ENCODE peak calls at places on chromosomes 5 and 9, in nine cellular contexts. One of them, this sample, is unnamed.

GRCh38 chr5:148387325-148387724 is 3.6 kb downstream of the FBXO38 start:
- DNase-seq in AG04450: peak
- DNase-seq in SK-N-SH: no peak
- DNase-seq in GM10248: no peak
- DNase-seq in RWPE1: no peak
- DNase-seq in CD4-positive, alpha-beta T cell: no peak
- DNase-seq in endothelial cell: no peak
- DNase-seq in MCF 10A: no peak
- DNase-seq in PC-9: no peak
- DNase-seq in this sample: no peak

GRCh38 chr5:92800360-92800759 is 780.7 kb downstream of the NR2F1-AS1 start:
- DNase-seq in CD4-positive, alpha-beta T cell: no peak
- DNase-seq in GM10248: no peak
- DNase-seq in AG04450: peak
- DNase-seq in SK-N-SH: peak
- DNase-seq in endothelial cell: no peak
- DNase-seq in MCF 10A: peak
- DNase-seq in RWPE1: no peak
- DNase-seq in PC-9: no peak
- DNase-seq in this sample: no peak

GRCh38 chr5:148343049-148343413 is 7.7 kb downstream of the SPINK9 start:
- DNase-seq in CD4-positive, alpha-beta T cell: no peak
- DNase-seq in SK-N-SH: no peak
- DNase-seq in GM10248: no peak
- DNase-seq in PC-9: peak
- DNase-seq in AG04450: no peak
- DNase-seq in endothelial cell: no peak
- DNase-seq in MCF 10A: peak
- DNase-seq in RWPE1: peak
- DNase-seq in this sample: no peak

GRCh38 chr9:38251461-38251860 is 141.0 kb upstream of the ALDH1B1 start:
- DNase-seq in PC-9: no peak
- DNase-seq in endothelial cell: no peak
- DNase-seq in SK-N-SH: no peak
- DNase-seq in CD4-positive, alpha-beta T cell: no peak
- DNase-seq in MCF 10A: no peak
- DNase-seq in AG04450: no peak
- DNase-seq in GM10248: no peak
- DNase-seq in RWPE1: no peak
- DNase-seq in this sample: no peak

GRCh38 chr5:88679638-88680037 is 203.3 kb downstream of the MEF2C start:
- DNase-seq in AG04450: no peak
- DNase-seq in endothelial cell: no peak
- DNase-seq in CD4-positive, alpha-beta T cell: no peak
- DNase-seq in MCF 10A: no peak
- DNase-seq in RWPE1: no peak
- DNase-seq in SK-N-SH: no peak
- DNase-seq in PC-9: no peak
- DNase-seq in GM10248: no peak
- DNase-seq in this sample: no peak

GRCh38 chr5:152437861-152438260 is 32.8 kb upstream of the NMUR2 start:
- DNase-seq in PC-9: no peak
- DNase-seq in AG04450: no peak
- DNase-seq in RWPE1: no peak
- DNase-seq in endothelial cell: no peak
- DNase-seq in SK-N-SH: no peak
- DNase-seq in GM10248: no peak
- DNase-seq in MCF 10A: no peak
- DNase-seq in CD4-positive, alpha-beta T cell: no peak
- DNase-seq in this sample: no peak

GRCh38 chr5:139634541-139634940 is 13.6 kb upstream of the CXXC5 start:
- DNase-seq in MCF 10A: no peak
- DNase-seq in SK-N-SH: no peak
- DNase-seq in AG04450: no peak
- DNase-seq in CD4-positive, alpha-beta T cell: no peak
- DNase-seq in RWPE1: no peak
- DNase-seq in PC-9: no peak
- DNase-seq in GM10248: no peak
- DNase-seq in endothelial cell: no peak
- DNase-seq in this sample: no peak

GRCh38 chr5:54362434-54362833 is 52.1 kb upstream of the ARL15 start:
- DNase-seq in MCF 10A: no peak
- DNase-seq in RWPE1: no peak
- DNase-seq in CD4-positive, alpha-beta T cell: no peak
- DNase-seq in AG04450: no peak
- DNase-seq in endothelial cell: no peak
- DNase-seq in SK-N-SH: no peak
- DNase-seq in PC-9: no peak
- DNase-seq in GM10248: no peak
- DNase-seq in this sample: no peak

GRCh38 chr9:5263568-5264218 is 32.5 kb downstream of the INSL4 start:
- DNase-seq in SK-N-SH: no peak
- DNase-seq in endothelial cell: no peak
- DNase-seq in AG04450: no peak
- DNase-seq in CD4-positive, alpha-beta T cell: no peak
- DNase-seq in MCF 10A: peak
- DNase-seq in RWPE1: no peak
- DNase-seq in GM10248: no peak
- DNase-seq in PC-9: no peak
- DNase-seq in this sample: no peak

GRCh38 chr5:69502375-69503143 is 10.0 kb downstream of the OCLN start:
- DNase-seq in SK-N-SH: no peak
- DNase-seq in PC-9: peak
- DNase-seq in CD4-positive, alpha-beta T cell: no peak
- DNase-seq in MCF 10A: peak
- DNase-seq in AG04450: peak
- DNase-seq in RWPE1: peak
- DNase-seq in endothelial cell: no peak
- DNase-seq in GM10248: no peak
- DNase-seq in this sample: no peak

GRCh38 chr5:131496400-131496713 is 138.7 kb downstream of the RAPGEF6 start:
- DNase-seq in RWPE1: no peak
- DNase-seq in endothelial cell: no peak
- DNase-seq in GM10248: peak
- DNase-seq in MCF 10A: no peak
- DNase-seq in SK-N-SH: no peak
- DNase-seq in CD4-positive, alpha-beta T cell: no peak
- DNase-seq in PC-9: no peak
- DNase-seq in AG04450: no peak
- DNase-seq in this sample: no peak

GRCh38 chr5:1093361-1093760 is 18.5 kb downstream of the SLC12A7 start:
- DNase-seq in endothelial cell: no peak
- DNase-seq in MCF 10A: no peak
- DNase-seq in RWPE1: peak
- DNase-seq in GM10248: no peak
- DNase-seq in PC-9: no peak
- DNase-seq in SK-N-SH: no peak
- DNase-seq in AG04450: no peak
- DNase-seq in CD4-positive, alpha-beta T cell: no peak
- DNase-seq in this sample: no peak

GRCh38 chr5:142433526-142434321 is 108.9 kb upstream of the SPRY4 start:
- DNase-seq in AG04450: no peak
- DNase-seq in CD4-positive, alpha-beta T cell: no peak
- DNase-seq in endothelial cell: no peak
- DNase-seq in GM10248: no peak
- DNase-seq in MCF 10A: no peak
- DNase-seq in SK-N-SH: no peak
- DNase-seq in PC-9: no peak
- DNase-seq in RWPE1: no peak
- DNase-seq in this sample: no peak

GRCh38 chr5:160092519-160092918 is 26.7 kb downstream of the PWWP2A start:
- DNase-seq in RWPE1: no peak
- DNase-seq in PC-9: no peak
- DNase-seq in SK-N-SH: no peak
- DNase-seq in AG04450: no peak
- DNase-seq in GM10248: no peak
- DNase-seq in CD4-positive, alpha-beta T cell: no peak
- DNase-seq in endothelial cell: no peak
- DNase-seq in MCF 10A: no peak
- DNase-seq in this sample: no peak

GRCh38 chr5:54793612-54794436 is 191.6 kb downstream of the ESM1 start:
- DNase-seq in endothelial cell: no peak
- DNase-seq in CD4-positive, alpha-beta T cell: no peak
- DNase-seq in SK-N-SH: no peak
- DNase-seq in AG04450: no peak
- DNase-seq in MCF 10A: no peak
- DNase-seq in GM10248: no peak
- DNase-seq in RWPE1: no peak
- DNase-seq in PC-9: no peak
- DNase-seq in this sample: no peak

GRCh38 chr9:83981126-83981871 is 694 bp downstream of the RMI1 start:
- DNase-seq in PC-9: no peak
- DNase-seq in SK-N-SH: peak
- DNase-seq in CD4-positive, alpha-beta T cell: no peak
- DNase-seq in MCF 10A: peak
- DNase-seq in endothelial cell: no peak
- DNase-seq in AG04450: no peak
- DNase-seq in GM10248: peak
- DNase-seq in RWPE1: peak
- DNase-seq in this sample: no peak

GRCh38 chr5:140800816-140801493 is at the start of gene PCDHA3:
- DNase-seq in endothelial cell: no peak
- DNase-seq in GM10248: no peak
- DNase-seq in MCF 10A: no peak
- DNase-seq in AG04450: no peak
- DNase-seq in SK-N-SH: no peak
- DNase-seq in PC-9: no peak
- DNase-seq in CD4-positive, alpha-beta T cell: no peak
- DNase-seq in RWPE1: no peak
- DNase-seq in this sample: no peak
- TF ChIP-seq CTCF in endothelial cell: peak
- TF ChIP-seq CTCF in GM10248: no peak
- TF ChIP-seq CTCF in MCF 10A: no peak
- TF ChIP-seq CTCF in AG04450: no peak
- TF ChIP-seq CTCF in SK-N-SH: no peak
- TF ChIP-seq CTCF in PC-9: no peak
- TF ChIP-seq CTCF in CD4-positive, alpha-beta T cell: no peak
- TF ChIP-seq CTCF in RWPE1: no peak
- TF ChIP-seq CTCF in this sample: no peak

DNA sequence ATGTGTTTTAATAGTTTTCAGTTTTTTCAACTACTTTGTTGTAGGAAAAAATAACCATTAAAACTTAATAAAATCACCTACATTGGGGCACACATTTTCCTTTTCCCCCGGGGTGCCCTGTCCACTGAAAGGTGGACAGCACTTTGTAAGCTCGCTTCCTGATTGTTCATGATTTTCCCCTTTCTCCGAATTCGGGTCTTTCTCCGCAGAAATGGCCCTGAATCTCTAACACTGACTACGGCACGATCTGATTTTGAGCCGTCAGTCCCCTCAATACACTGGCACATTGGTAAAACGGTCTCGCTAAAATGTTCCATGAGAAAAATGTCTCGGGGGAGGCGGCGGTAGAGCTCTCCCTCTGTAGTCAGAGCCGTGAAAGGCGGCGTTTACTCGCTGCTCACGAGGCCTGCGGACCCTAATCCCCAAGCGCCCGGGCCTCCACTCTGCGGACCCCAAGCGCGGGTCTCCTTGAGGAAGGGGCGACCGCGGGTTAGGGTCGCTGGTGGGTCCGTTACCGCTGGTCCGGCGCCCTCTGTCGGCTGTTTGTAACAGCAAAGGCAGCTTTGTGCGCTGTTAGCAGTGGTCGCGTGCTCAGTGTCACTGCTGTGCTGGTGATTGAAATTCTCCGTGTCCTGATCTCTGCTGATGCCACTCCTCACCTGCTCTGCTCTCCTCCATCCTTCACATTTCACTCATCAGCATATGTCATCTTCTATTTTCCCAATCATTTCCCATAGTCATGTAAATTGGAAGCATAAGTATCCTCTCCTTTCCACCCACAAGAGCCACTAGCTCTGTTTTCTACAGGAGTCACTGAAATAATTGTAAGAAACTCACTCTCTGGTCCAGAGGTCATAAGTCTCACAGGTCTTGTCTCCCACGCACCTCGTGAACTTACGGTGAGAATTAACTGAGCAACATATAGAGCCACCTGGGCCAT is 10.8 kb upstream of the IFNA2 start:
- DNase-seq in CD4-positive, alpha-beta T cell: peak
- DNase-seq in PC-9: peak
- DNase-seq in SK-N-SH: peak
- DNase-seq in GM10248: peak
- DNase-seq in RWPE1: no peak
- DNase-seq in AG04450: no peak
- DNase-seq in endothelial cell: peak
- DNase-seq in MCF 10A: no peak
- DNase-seq in this sample: no peak
- TF ChIP-seq CTCF in CD4-positive, alpha-beta T cell: peak
- TF ChIP-seq CTCF in PC-9: peak
- TF ChIP-seq CTCF in SK-N-SH: peak
- TF ChIP-seq CTCF in GM10248: peak
- TF ChIP-seq CTCF in RWPE1: peak
- TF ChIP-seq CTCF in AG04450: peak
- TF ChIP-seq CTCF in endothelial cell: peak
- TF ChIP-seq CTCF in MCF 10A: peak
- TF ChIP-seq CTCF in this sample: peak

GRCh38 chr9:133478851-133479711 is at the start of gene SLC2A6:
- DNase-seq in CD4-positive, alpha-beta T cell: peak
- DNase-seq in RWPE1: peak
- DNase-seq in PC-9: peak
- DNase-seq in SK-N-SH: peak
- DNase-seq in GM10248: peak
- DNase-seq in endothelial cell: peak
- DNase-seq in AG04450: peak
- DNase-seq in MCF 10A: peak
- DNase-seq in this sample: peak
- TF ChIP-seq CTCF in CD4-positive, alpha-beta T cell: no peak
- TF ChIP-seq CTCF in RWPE1: no peak
- TF ChIP-seq CTCF in PC-9: no peak
- TF ChIP-seq CTCF in SK-N-SH: no peak
- TF ChIP-seq CTCF in GM10248: no peak
- TF ChIP-seq CTCF in endothelial cell: no peak
- TF ChIP-seq CTCF in AG04450: no peak
- TF ChIP-seq CTCF in MCF 10A: no peak
- TF ChIP-seq CTCF in this sample: no peak

DNA sequence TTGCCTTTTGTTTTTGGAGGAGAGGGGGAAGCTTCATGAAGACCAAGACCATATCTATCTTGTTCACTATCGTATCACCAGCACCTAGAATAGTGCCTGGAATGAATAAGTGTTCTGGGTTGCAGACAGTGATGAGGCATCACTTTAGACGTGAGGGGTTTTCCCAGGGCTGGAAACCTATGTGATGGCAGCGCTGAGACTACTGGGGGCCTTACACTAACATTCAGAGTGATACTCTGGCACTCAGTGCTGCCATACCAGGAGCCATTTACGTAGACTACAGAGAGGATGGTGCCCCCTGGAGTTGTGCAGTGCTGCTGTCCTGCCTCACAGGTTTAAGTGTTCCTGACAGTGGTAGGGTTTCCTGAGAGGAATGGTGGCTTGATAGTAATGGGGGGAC is 6.9 kb downstream of the CCL19 start:
- DNase-seq in RWPE1: no peak
- DNase-seq in SK-N-SH: no peak
- DNase-seq in MCF 10A: no peak
- DNase-seq in GM10248: no peak
- DNase-seq in CD4-positive, alpha-beta T cell: no peak
- DNase-seq in AG04450: no peak
- DNase-seq in PC-9: no peak
- DNase-seq in endothelial cell: no peak
- DNase-seq in this sample: no peak
- TF ChIP-seq CTCF in RWPE1: no peak
- TF ChIP-seq CTCF in SK-N-SH: no peak
- TF ChIP-seq CTCF in MCF 10A: no peak
- TF ChIP-seq CTCF in GM10248: no peak
- TF ChIP-seq CTCF in CD4-positive, alpha-beta T cell: no peak
- TF ChIP-seq CTCF in AG04450: no peak
- TF ChIP-seq CTCF in PC-9: no peak
- TF ChIP-seq CTCF in endothelial cell: no peak
- TF ChIP-seq CTCF in this sample: no peak